ENCODE peak calls at places on chromosomes 16 and 17, in six cellular contexts. One of them, this sample, is unnamed.

GRCh38 chr17:15414502-15415348 is 52.7 kb downstream of the CDRT4 start:
- DNase-seq in H1: no peak
- DNase-seq in esophagus squamous epithelium: no peak
- DNase-seq in neural progenitor cell: peak; percentile 13
- DNase-seq in AG09309: no peak
- DNase-seq in GM20000: no peak
- DNase-seq in this sample: no peak

GRCh38 chr17:83202002-83203000 is 122.9 kb downstream of the METRNL start:
- DNase-seq in H1: no peak
- DNase-seq in esophagus squamous epithelium: no peak
- DNase-seq in neural progenitor cell: no peak
- DNase-seq in AG09309: no peak
- DNase-seq in GM20000: no peak
- DNase-seq in this sample: no peak

GRCh38 chr17:1455291-1455747 is 713 bp downstream of the CRK start:
- DNase-seq in H1: no peak
- DNase-seq in esophagus squamous epithelium: no peak
- DNase-seq in neural progenitor cell: peak; percentile 82
- DNase-seq in AG09309: peak; percentile 28
- DNase-seq in GM20000: peak; percentile 68
- DNase-seq in this sample: peak; percentile 22

GRCh38 chr17:61846088-61846487 is 17.2 kb downstream of the BRIP1 start:
- DNase-seq in H1: no peak
- DNase-seq in esophagus squamous epithelium: no peak
- DNase-seq in neural progenitor cell: no peak
- DNase-seq in AG09309: no peak
- DNase-seq in GM20000: no peak
- DNase-seq in this sample: no peak

GRCh38 chr17:66647391-66647983 is 187.4 kb upstream of the CACNG5 start:
- DNase-seq in H1: no peak
- DNase-seq in esophagus squamous epithelium: no peak
- DNase-seq in neural progenitor cell: no peak
- DNase-seq in AG09309: no peak
- DNase-seq in GM20000: no peak
- DNase-seq in this sample: no peak

GRCh38 chr16:66856184-66856730 is 12.0 kb downstream of the CA7 start:
- DNase-seq in H1: no peak
- DNase-seq in esophagus squamous epithelium: no peak
- DNase-seq in neural progenitor cell: no peak
- DNase-seq in AG09309: no peak
- DNase-seq in GM20000: no peak
- DNase-seq in this sample: no peak

GRCh38 chr17:47955497-47956461 is 1.9 kb downstream of the PRR15L start:
- DNase-seq in H1: no peak
- DNase-seq in esophagus squamous epithelium: no peak
- DNase-seq in neural progenitor cell: no peak
- DNase-seq in AG09309: no peak
- DNase-seq in GM20000: no peak
- DNase-seq in this sample: no peak

GRCh38 chr16:58299757-58300349 is 5.0 kb upstream of the PRSS54 start:
- DNase-seq in H1: peak; percentile 38
- DNase-seq in esophagus squamous epithelium: no peak
- DNase-seq in neural progenitor cell: peak; percentile 71
- DNase-seq in AG09309: no peak
- DNase-seq in GM20000: no peak
- DNase-seq in this sample: no peak

GRCh38 chr16:76665571-76666275 is 388.5 kb downstream of the CNTNAP4 start:
- DNase-seq in H1: no peak
- DNase-seq in esophagus squamous epithelium: no peak
- DNase-seq in neural progenitor cell: no peak
- DNase-seq in AG09309: no peak
- DNase-seq in GM20000: no peak
- DNase-seq in this sample: no peak

GRCh38 chr17:11511696-11512095 is 86.6 kb upstream of the DNAH9 start:
- DNase-seq in H1: no peak
- DNase-seq in esophagus squamous epithelium: no peak
- DNase-seq in neural progenitor cell: no peak
- DNase-seq in AG09309: no peak
- DNase-seq in GM20000: no peak
- DNase-seq in this sample: no peak

GRCh38 chr17:50003916-50004315 is 8.9 kb upstream of the DLX3 start:
- DNase-seq in H1: no peak
- DNase-seq in esophagus squamous epithelium: no peak
- DNase-seq in neural progenitor cell: no peak
- DNase-seq in AG09309: no peak
- DNase-seq in GM20000: no peak
- DNase-seq in this sample: no peak

GRCh38 chr16:53893731-53894435 is 189.9 kb downstream of the FTO start:
- DNase-seq in H1: no peak
- DNase-seq in esophagus squamous epithelium: no peak
- DNase-seq in neural progenitor cell: no peak
- DNase-seq in AG09309: peak; percentile 21
- DNase-seq in GM20000: no peak
- DNase-seq in this sample: no peak

GRCh38 chr16:87945351-87946042 is 5.7 kb upstream of the BANP start:
- DNase-seq in H1: no peak
- DNase-seq in esophagus squamous epithelium: no peak
- DNase-seq in neural progenitor cell: peak; percentile 46
- DNase-seq in AG09309: no peak
- DNase-seq in GM20000: no peak
- DNase-seq in this sample: peak; percentile 90

GRCh38 chr17:78266231-78266631 is 34.8 kb downstream of the TMEM235 start:
- DNase-seq in H1: no peak
- DNase-seq in esophagus squamous epithelium: no peak
- DNase-seq in neural progenitor cell: no peak
- DNase-seq in AG09309: no peak
- DNase-seq in GM20000: no peak
- DNase-seq in this sample: no peak

GRCh38 chr16:89453662-89454321 is 36.6 kb downstream of the ANKRD11 start:
- DNase-seq in H1: no peak
- DNase-seq in esophagus squamous epithelium: no peak
- DNase-seq in neural progenitor cell: peak; percentile 38
- DNase-seq in AG09309: no peak
- DNase-seq in GM20000: no peak
- DNase-seq in this sample: no peak

GRCh38 chr16:86585821-86586611 is 7.7 kb downstream of the FOXL1 start:
- DNase-seq in H1: no peak
- DNase-seq in esophagus squamous epithelium: no peak
- DNase-seq in neural progenitor cell: no peak
- DNase-seq in AG09309: no peak
- DNase-seq in GM20000: no peak
- DNase-seq in this sample: no peak

GRCh38 chr17:37518816-37519215 is 29.1 kb downstream of the DUSP14 start:
- DNase-seq in H1: no peak
- DNase-seq in esophagus squamous epithelium: no peak
- DNase-seq in neural progenitor cell: no peak
- DNase-seq in AG09309: no peak
- DNase-seq in GM20000: no peak
- DNase-seq in this sample: no peak

GRCh38 chr16:4288148-4288921 is 15.5 kb upstream of the TFAP4 start:
- DNase-seq in H1: no peak
- DNase-seq in esophagus squamous epithelium: no peak
- DNase-seq in neural progenitor cell: peak; percentile 89
- DNase-seq in AG09309: no peak
- DNase-seq in GM20000: peak; percentile 88
- DNase-seq in this sample: peak; percentile 74

GRCh38 chr17:55437165-55437605 is 15.6 kb upstream of the MMD start:
- DNase-seq in H1: no peak
- DNase-seq in esophagus squamous epithelium: no peak
- DNase-seq in neural progenitor cell: peak; percentile 34
- DNase-seq in AG09309: no peak
- DNase-seq in GM20000: peak; percentile 69
- DNase-seq in this sample: no peak

GRCh38 chr16:50419116-50419515 is 50.3 kb upstream of the BRD7 start:
- DNase-seq in H1: no peak
- DNase-seq in esophagus squamous epithelium: no peak
- DNase-seq in neural progenitor cell: no peak
- DNase-seq in AG09309: no peak
- DNase-seq in GM20000: no peak
- DNase-seq in this sample: no peak

GRCh38 chr17:78343099-78343432 is 16.8 kb downstream of the SOCS3 start:
- DNase-seq in H1: no peak
- DNase-seq in esophagus squamous epithelium: no peak
- DNase-seq in neural progenitor cell: no peak
- DNase-seq in AG09309: no peak
- DNase-seq in GM20000: no peak
- DNase-seq in this sample: no peak

GRCh38 chr17:81918762-81919545 is 978 bp upstream of the SIRT7 start:
- DNase-seq in H1: no peak
- DNase-seq in esophagus squamous epithelium: no peak
- DNase-seq in neural progenitor cell: no peak
- DNase-seq in AG09309: no peak
- DNase-seq in GM20000: no peak
- DNase-seq in this sample: no peak

DNA sequence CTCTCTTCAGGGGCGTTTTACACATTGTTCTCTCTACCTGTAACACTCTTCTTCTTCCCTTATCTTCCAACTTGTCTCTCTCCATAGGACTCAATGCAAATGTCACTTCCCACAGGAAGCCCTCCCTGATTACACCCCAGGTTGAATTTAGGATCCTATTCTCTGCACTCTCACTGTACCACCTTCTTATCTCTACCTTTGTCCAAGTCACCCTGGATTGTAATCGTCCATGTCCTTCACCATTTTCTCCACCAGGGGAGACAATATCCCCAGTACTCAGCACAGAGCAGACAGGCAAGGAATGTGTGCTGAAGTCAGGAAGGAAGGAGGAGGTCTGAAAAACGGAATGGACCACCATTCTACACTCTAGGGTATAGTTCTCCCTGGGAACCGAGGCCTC is 14.1 kb downstream of the C16orf82 start:
- DNase-seq in H1: no peak
- DNase-seq in esophagus squamous epithelium: no peak
- DNase-seq in neural progenitor cell: peak; percentile 48
- DNase-seq in AG09309: no peak
- DNase-seq in GM20000: no peak
- DNase-seq in this sample: no peak
- TF ChIP-seq CTCF in H1: peak; percentile 29
- TF ChIP-seq CTCF in esophagus squamous epithelium: no peak
- TF ChIP-seq CTCF in neural progenitor cell: peak; percentile 64
- TF ChIP-seq CTCF in AG09309: peak; percentile 49
- TF ChIP-seq CTCF in GM20000: no peak
- TF ChIP-seq CTCF in this sample: peak; percentile 43

GRCh38 chr17:5794881-5795486 is 210.7 kb upstream of the NLRP1 start:
- DNase-seq in H1: no peak
- DNase-seq in esophagus squamous epithelium: no peak
- DNase-seq in neural progenitor cell: no peak
- DNase-seq in AG09309: no peak
- DNase-seq in GM20000: no peak
- DNase-seq in this sample: no peak

GRCh38 chr17:5793899-5794298 is 209.6 kb upstream of the NLRP1 start:
- DNase-seq in H1: peak; percentile 36
- DNase-seq in esophagus squamous epithelium: no peak
- DNase-seq in neural progenitor cell: peak; percentile 53
- DNase-seq in AG09309: no peak
- DNase-seq in GM20000: no peak
- DNase-seq in this sample: no peak

GRCh38 chr17:5797447-5797846 is 213.1 kb upstream of the NLRP1 start:
- DNase-seq in H1: no peak
- DNase-seq in esophagus squamous epithelium: no peak
- DNase-seq in neural progenitor cell: peak; percentile 25
- DNase-seq in AG09309: no peak
- DNase-seq in GM20000: no peak
- DNase-seq in this sample: no peak

GRCh38 chr17:5789443-5789842 is 205.1 kb upstream of the NLRP1 start:
- DNase-seq in H1: no peak
- DNase-seq in esophagus squamous epithelium: no peak
- DNase-seq in neural progenitor cell: peak; percentile 85
- DNase-seq in AG09309: no peak
- DNase-seq in GM20000: no peak
- DNase-seq in this sample: no peak

GRCh38 chr17:5793157-5793556 is 208.8 kb upstream of the NLRP1 start:
- DNase-seq in H1: no peak
- DNase-seq in esophagus squamous epithelium: no peak
- DNase-seq in neural progenitor cell: no peak
- DNase-seq in AG09309: no peak
- DNase-seq in GM20000: no peak
- DNase-seq in this sample: no peak
- TF ChIP-seq CTCF in H1: no peak
- TF ChIP-seq CTCF in esophagus squamous epithelium: no peak
- TF ChIP-seq CTCF in neural progenitor cell: peak; percentile 36
- TF ChIP-seq CTCF in AG09309: no peak
- TF ChIP-seq CTCF in GM20000: no peak
- TF ChIP-seq CTCF in this sample: peak; percentile 34

DNA sequence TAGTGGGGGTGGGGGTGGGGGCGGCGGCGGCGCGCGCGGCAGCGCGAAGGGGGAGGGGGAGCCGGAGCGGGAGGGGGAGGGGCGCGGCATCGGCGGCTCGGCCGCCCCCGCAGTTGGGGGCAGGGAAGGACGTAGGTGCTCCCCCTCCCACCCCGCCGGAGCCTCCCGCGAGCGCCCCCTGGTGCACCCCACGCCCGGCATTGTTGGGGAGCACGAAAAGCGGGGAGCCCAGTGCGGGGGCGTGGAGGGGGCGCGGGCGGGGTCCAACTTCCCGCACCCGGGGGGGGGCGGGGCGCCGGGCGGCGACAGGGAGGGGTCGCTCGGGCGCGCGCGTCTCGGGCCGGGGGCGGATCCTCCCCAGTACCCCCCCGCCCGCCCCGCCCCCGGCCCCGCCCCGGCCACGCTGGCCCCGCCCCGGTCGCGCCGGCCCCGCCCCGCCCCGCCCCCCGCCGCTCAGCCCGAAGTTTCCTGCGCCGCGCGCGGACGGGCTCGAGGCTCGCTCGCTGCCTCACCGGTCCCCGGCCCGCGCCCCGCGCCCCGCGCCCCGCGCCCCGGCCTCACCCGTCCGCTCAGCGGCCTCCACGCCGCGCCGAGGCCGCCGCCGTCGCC is at the start of gene CACNA1H:
- DNase-seq in H1: no peak
- DNase-seq in esophagus squamous epithelium: no peak
- DNase-seq in neural progenitor cell: peak; percentile 86
- DNase-seq in AG09309: no peak
- DNase-seq in GM20000: peak; percentile 78
- DNase-seq in this sample: peak; percentile 58
- TF ChIP-seq CTCF in H1: no peak
- TF ChIP-seq CTCF in esophagus squamous epithelium: peak; percentile 16
- TF ChIP-seq CTCF in neural progenitor cell: peak; percentile 68
- TF ChIP-seq CTCF in AG09309: no peak
- TF ChIP-seq CTCF in GM20000: no peak
- TF ChIP-seq CTCF in this sample: peak; percentile 69

GRCh38 chr16:29862383-29862883 is 593 bp downstream of the CDIPT start:
- DNase-seq in H1: no peak
- DNase-seq in esophagus squamous epithelium: no peak
- DNase-seq in neural progenitor cell: peak; percentile 63
- DNase-seq in AG09309: no peak
- DNase-seq in GM20000: no peak
- DNase-seq in this sample: no peak

GRCh38 chr16:29863669-29863984 is 601 bp upstream of the CDIPT start:
- DNase-seq in H1: no peak
- DNase-seq in esophagus squamous epithelium: no peak
- DNase-seq in neural progenitor cell: no peak
- DNase-seq in AG09309: no peak
- DNase-seq in GM20000: no peak
- DNase-seq in this sample: no peak

GRCh38 chr16:29864205-29864604 is 1.2 kb upstream of the CDIPT start:
- DNase-seq in H1: no peak
- DNase-seq in esophagus squamous epithelium: no peak
- DNase-seq in neural progenitor cell: no peak
- DNase-seq in AG09309: no peak
- DNase-seq in GM20000: no peak
- DNase-seq in this sample: no peak

GRCh38 chr16:29860218-29860617 is 2.8 kb downstream of the CDIPT start:
- DNase-seq in H1: no peak
- DNase-seq in esophagus squamous epithelium: no peak
- DNase-seq in neural progenitor cell: no peak
- DNase-seq in AG09309: no peak
- DNase-seq in GM20000: no peak
- DNase-seq in this sample: no peak

GRCh38 chr16:29862884-29863668 is at the start of gene CDIPT:
- DNase-seq in H1: peak; percentile 93
- DNase-seq in esophagus squamous epithelium: peak; percentile 60
- DNase-seq in neural progenitor cell: peak; percentile 98
- DNase-seq in AG09309: peak; percentile 91
- DNase-seq in GM20000: peak; percentile 96
- DNase-seq in this sample: peak; percentile 76
- TF ChIP-seq CTCF in H1: peak; percentile 78
- TF ChIP-seq CTCF in esophagus squamous epithelium: peak; percentile 35
- TF ChIP-seq CTCF in neural progenitor cell: peak; percentile 73
- TF ChIP-seq CTCF in AG09309: peak; percentile 77
- TF ChIP-seq CTCF in GM20000: peak; percentile 78
- TF ChIP-seq CTCF in this sample: peak; percentile 69

This sample was measured in progenitor cell of endocrine pancreas.